ENCODE peak calls at places on chromosomes 11 and 22, in nine cellular contexts. Z is cortex of kidney; G is memory B cell; Q is stimulated activated CD4-positive, alpha-beta T cell treated with anti-CD3 and anti-CD28 coated beads, Interleukin-15, amount 100 ng/mL, for 1 hour; M is AG09319; P is uterus; J is Caki2; X is NAMALWA; E is effector CD8-positive, alpha-beta T cell. T is an unnamed sample.

GRCh38 chr11:2186669-2187266 is 15.2 kb upstream of the TH start:
- DNase-seq in Z (no peak), G (peak; percentile 23), Q (no peak), M (no peak), P (no peak), J (no peak), X (peak; percentile 77), E (peak; percentile 39), T (no peak)

GRCh38 chr11:35523351-35523768 is 2.1 kb downstream of the PAMR1 start:
- DNase-seq in Z (no peak), G (no peak), Q (no peak), M (peak; percentile 71), P (no peak), J (no peak), X (no peak), E (no peak), T (no peak)

GRCh38 chr22:35686298-35686697 is 31.4 kb upstream of the APOL5 start:
- DNase-seq in Z (no peak), G (no peak), Q (no peak), M (no peak), P (no peak), J (no peak), X (peak; percentile 41), E (no peak), T (no peak)

GRCh38 chr11:117087446-117087845 is 10.8 kb downstream of the SIK3 start:
- DNase-seq in Z (no peak), G (no peak), Q (no peak), M (no peak), P (no peak), J (no peak), X (no peak), E (no peak), T (no peak)

GRCh38 chr11:33712436-33712835 is 11.8 kb upstream of the C11orf91 start:
- DNase-seq in Z (no peak), G (no peak), Q (no peak), M (no peak), P (no peak), J (no peak), X (no peak), E (no peak), T (no peak)

GRCh38 chr11:105236631-105237030 is 97.1 kb upstream of the CARD18 start:
- DNase-seq in Z (no peak), G (no peak), Q (no peak), M (peak; percentile 65), P (no peak), J (no peak), X (no peak), E (no peak), T (no peak)

GRCh38 chr11:130525307-130525706 is 76.9 kb downstream of the ADAMTS15 start:
- DNase-seq in Z (no peak), G (no peak), Q (no peak), M (no peak), P (no peak), J (no peak), X (no peak), E (no peak), T (peak; percentile 36)

GRCh38 chr11:108871152-108871551 is 206.3 kb downstream of the DDX10 start:
- DNase-seq in Z (no peak), G (no peak), Q (no peak), M (peak; percentile 10), P (peak; percentile 17), J (no peak), X (peak; percentile 36), E (no peak), T (no peak)

GRCh38 chr11:18393581-18394299 is 623 bp upstream of the LDHA start:
- DNase-seq in Z (no peak), G (no peak), Q (no peak), M (no peak), P (no peak), J (no peak), X (no peak), E (no peak), T (no peak)

GRCh38 chr11:110522456-110522855 is 92.7 kb downstream of the FDX1 start:
- DNase-seq in Z (no peak), G (no peak), Q (no peak), M (no peak), P (no peak), J (no peak), X (peak; percentile 9), E (no peak), T (no peak)

GRCh38 chr22:42857845-42858481 is 890 bp upstream of the ARFGAP3 start:
- DNase-seq in Z (no peak), G (no peak), Q (no peak), M (no peak), P (peak; percentile 42), J (no peak), X (no peak), E (no peak), T (no peak)

GRCh38 chr11:45096636-45097035 is 49.8 kb upstream of the PRDM11 start:
- DNase-seq in Z (no peak), G (no peak), Q (no peak), M (no peak), P (no peak), J (no peak), X (no peak), E (no peak), T (peak; percentile 21)

GRCh38 chr22:36948273-36949055 is 35.0 kb downstream of the CSF2RB start:
- DNase-seq in Z (no peak), G (no peak), Q (no peak), M (no peak), P (peak; percentile 34), J (no peak), X (no peak), E (no peak), T (no peak)

GRCh38 chr11:134207538-134208239 is 16.1 kb downstream of the NCAPD3 start:
- DNase-seq in Z (no peak), G (peak; percentile 58), Q (peak; percentile 31), M (no peak), P (no peak), J (no peak), X (peak; percentile 58), E (peak; percentile 48), T (no peak)

GRCh38 chr11:4187055-4187988 is 92.7 kb downstream of the RRM1 start:
- DNase-seq in Z (peak; percentile 55), G (peak; percentile 88), Q (peak; percentile 66), M (peak; percentile 71), P (peak; percentile 96), J (peak; percentile 79), X (peak; percentile 76), E (peak; percentile 74), T (peak; percentile 96)

GRCh38 chr11:108007819-108008218 is 879 bp upstream of the CUL5 start:
- DNase-seq in Z (no peak), G (no peak), Q (no peak), M (no peak), P (peak; percentile 13), J (no peak), X (no peak), E (no peak), T (no peak)

GRCh38 chr11:71562120-71562519 is 3.2 kb upstream of the KRTAP5-10 start:
- DNase-seq in Z (no peak), G (no peak), Q (no peak), M (no peak), P (no peak), J (no peak), X (no peak), E (no peak), T (no peak)

GRCh38 chr11:57460017-57460755 is at the start of gene RTN4RL2:
- DNase-seq in Z (no peak), G (no peak), Q (no peak), M (no peak), P (no peak), J (peak; percentile 44), X (peak; percentile 54), E (no peak), T (no peak)

GRCh38 chr11:63375434-63375833 is 5.8 kb downstream of the SLC22A9 start:
- DNase-seq in Z (no peak), G (no peak), Q (no peak), M (no peak), P (no peak), J (no peak), X (peak; percentile 23), E (no peak), T (no peak)

GRCh38 chr11:57648791-57649735 is 649 bp downstream of the YPEL4 start:
- DNase-seq in Z (no peak), G (no peak), Q (no peak), M (no peak), P (peak; percentile 46), J (no peak), X (no peak), E (no peak), T (no peak)

GRCh38 chr11:72441647-72442267 is 7.4 kb upstream of the CLPB start:
- DNase-seq in Z (no peak), G (no peak), Q (no peak), M (no peak), P (no peak), J (no peak), X (no peak), E (no peak), T (no peak)

GRCh38 chr11:83008581-83008923 is 63.1 kb downstream of the RAB30 start:
- DNase-seq in Z (no peak), G (no peak), Q (no peak), M (no peak), P (no peak), J (no peak), X (no peak), E (no peak), T (no peak)

GRCh38 chr11:124717786-124718634 is 21.7 kb upstream of the NRGN start:
- DNase-seq in Z (no peak), G (no peak), Q (no peak), M (no peak), P (no peak), J (no peak), X (no peak), E (peak; percentile 10), T (no peak)

GRCh38 chr11:45450189-45450588 is 164.0 kb upstream of the SYT13 start:
- DNase-seq in Z (no peak), G (no peak), Q (no peak), M (no peak), P (no peak), J (no peak), X (no peak), E (no peak), T (no peak)

GRCh38 chr22:35480627-35481565 is 59.7 kb upstream of the RASD2 start:
- DNase-seq in Z (no peak), G (no peak), Q (no peak), M (no peak), P (no peak), J (no peak), X (no peak), E (no peak), T (no peak)

GRCh38 chr11:47391077-47391583 is 12.8 kb upstream of the SPI1 start:
- DNase-seq in Z (no peak), G (no peak), Q (no peak), M (no peak), P (no peak), J (no peak), X (no peak), E (no peak), T (peak; percentile 68)

GRCh38 chr22:29032584-29032983 is 29.0 kb downstream of the C22orf31 start:
- DNase-seq in Z (no peak), G (no peak), Q (no peak), M (no peak), P (peak; percentile 35), J (peak; percentile 77), X (no peak), E (no peak), T (no peak)